ENCODE peak calls at places on chromosomes 6 and 20, in six cellular contexts. T, N, X, C, P and A are unnamed samples.

GRCh38 chr6:118333772-118334171 is 214.3 kb upstream of the PLN start:
- DNase-seq in N (no peak), T (no peak), C (no peak), P (no peak), X (no peak), A (no peak)

GRCh38 chr6:125271486-125272159 is 30.1 kb downstream of the HDDC2 start:
- DNase-seq in X (no peak), T (no peak), N (no peak), P (no peak), C (no peak), A (no peak)

GRCh38 chr6:2305951-2306350 is 60.5 kb upstream of the GMDS start:
- DNase-seq in T (no peak), N (no peak), P (no peak), X (no peak), C (no peak), A (no peak)

GRCh38 chr6:119348308-119349040 is 1.1 kb downstream of the MAN1A1 start:
- DNase-seq in T (no peak), C (peak), N (no peak), X (peak), P (peak), A (no peak)

GRCh38 chr6:55174211-55175013 is at the start of gene HCRTR2:
- DNase-seq in T (no peak), P (no peak), N (no peak), X (no peak), C (no peak), A (no peak)

GRCh38 chr6:79028641-79029314 is 49.3 kb downstream of the PHIP start:
- DNase-seq in X (no peak), T (no peak), P (no peak), N (no peak), C (no peak), A (no peak)

GRCh38 chr6:32973144-32973854 is 4.9 kb downstream of the BRD2 start:
- DNase-seq in N (no peak), P (peak), T (peak), C (peak), X (peak), A (peak)

GRCh38 chr6:3081965-3082364 is 13.7 kb downstream of the RIPK1 start:
- DNase-seq in X (no peak), C (no peak), T (no peak), P (no peak), N (no peak), A (no peak)

GRCh38 chr6:151060742-151061100 is 179.0 kb upstream of the AKAP12 start:
- DNase-seq in N (no peak), X (no peak), P (no peak), C (no peak), T (no peak), A (no peak)

GRCh38 chr6:149065658-149066556 is 251.6 kb upstream of the TAB2 start:
- DNase-seq in C (no peak), N (no peak), P (peak), X (peak), T (peak), A (peak)

GRCh38 chr20:20395856-20396600 is 28.1 kb downstream of the INSM1 start:
- DNase-seq in T (no peak), C (no peak), P (no peak), X (no peak), N (no peak), A (no peak)

GRCh38 chr6:11093065-11093590 is 506 bp upstream of the SMIM13 start:
- DNase-seq in P (no peak), C (no peak), X (no peak), N (no peak), T (peak), A (no peak)

GRCh38 chr6:28218312-28219248 is 6.5 kb upstream of the ZSCAN9 start:
- DNase-seq in X (no peak), C (peak), N (no peak), P (no peak), T (peak), A (no peak)

GRCh38 chr20:14948416-14948815 is 611.0 kb upstream of the FLRT3 start:
- DNase-seq in X (no peak), N (no peak), P (no peak), C (no peak), T (no peak), A (no peak)

GRCh38 chr6:97195117-97195516 is 87.9 kb downstream of the MMS22L start:
- DNase-seq in N (no peak), X (no peak), C (no peak), T (peak), P (no peak), A (no peak)

GRCh38 chr20:199996-200395 is 10.5 kb upstream of the DEFB128 start:
- DNase-seq in C (no peak), N (no peak), X (no peak), T (no peak), P (no peak), A (no peak)

GRCh38 chr20:63969851-63970713 is at the start of gene ZNF512B:
- DNase-seq in P (peak), N (no peak), X (peak), T (peak), C (peak), A (no peak)

GRCh38 chr20:35502352-35502751 is 27.1 kb downstream of the C20orf173 start:
- DNase-seq in C (no peak), P (no peak), X (no peak), N (no peak), T (no peak), A (no peak)

GRCh38 chr20:16007164-16007563 is 566.1 kb downstream of the KIF16B start:
- DNase-seq in P (no peak), N (no peak), C (no peak), X (no peak), T (no peak), A (no peak)

GRCh38 chr6:56816393-56816792 is 138.5 kb upstream of the BEND6 start:
- DNase-seq in N (no peak), C (no peak), P (no peak), X (no peak), T (no peak), A (no peak)

GRCh38 chr6:14620522-14620921 is 502.9 kb downstream of the CD83 start:
- DNase-seq in X (no peak), P (no peak), N (no peak), C (no peak), T (no peak), A (no peak)

GRCh38 chr6:11428895-11429294 is 108.7 kb upstream of the TMEM170B start:
- DNase-seq in T (peak), P (no peak), N (no peak), C (no peak), X (no peak), A (no peak)

GRCh38 chr6:170209354-170210025 is 81.4 kb downstream of the DLL1 start:
- DNase-seq in X (peak), T (no peak), C (peak), N (no peak), P (no peak), A (no peak)

GRCh38 chr6:89828988-89829590 is 591 bp upstream of the CASP8AP2 start:
- DNase-seq in X (peak), N (peak), P (no peak), C (no peak), T (no peak), A (peak)

GRCh38 chr6:107114872-107115694 is at the start of gene BEND3:
- DNase-seq in N (no peak), X (peak), T (no peak), P (peak), C (peak), A (peak)

GRCh38 chr6:35142578-35142977 is 1.4 kb upstream of the TCP11 start:
- DNase-seq in N (no peak), X (no peak), T (no peak), P (no peak), C (no peak), A (no peak)

GRCh38 chr6:107064579-107065065 is 36.6 kb downstream of the MTRES1 start:
- DNase-seq in P (no peak), T (peak), N (no peak), X (no peak), C (no peak), A (no peak)

GRCh38 chr6:157668034-157668401 is 155.0 kb upstream of the SNX9 start:
- DNase-seq in P (no peak), X (no peak), N (no peak), C (no peak), T (no peak), A (no peak)

GRCh38 chr20:49448917-49449316 is 33.6 kb downstream of the KCNB1 start:
- DNase-seq in P (no peak), C (no peak), N (no peak), X (no peak), T (no peak), A (no peak)

GRCh38 chr6:142568857-142569597 is 267.2 kb downstream of the ADGRG6 start:
- DNase-seq in T (peak), N (no peak), C (no peak), X (no peak), P (no peak), A (no peak)

GRCh38 chr20:35571566-35571965 is 29.7 kb downstream of the ERGIC3 start:
- DNase-seq in P (no peak), C (no peak), N (no peak), T (no peak), X (no peak), A (no peak)

GRCh38 chr6:152651986-152652385 is 14.8 kb upstream of the SYNE1 start:
- DNase-seq in N (no peak), T (no peak), C (no peak), X (no peak), P (no peak), A (no peak)

GRCh38 chr20:55216525-55217242 is 741.3 kb downstream of the DOK5 start:
- DNase-seq in X (no peak), P (no peak), T (no peak), N (no peak), C (no peak), A (no peak)

GRCh38 chr6:117473401-117473800 is 9.1 kb upstream of the DCBLD1 start:
- DNase-seq in T (no peak), X (no peak), P (no peak), N (no peak), C (no peak), A (no peak)

GRCh38 chr6:156774872-156775405 is 2.2 kb upstream of the ARID1B start:
- DNase-seq in C (no peak), T (no peak), N (no peak), P (no peak), X (no peak), A (no peak)